ENCODE peak calls at places on chromosomes 7 and 10, in four cellular contexts. U, A, C and F are unnamed samples.

GRCh38 chr7:130390486-130390885 is 10.2 kb downstream of the CPA1 start:
- DNase-seq in U (no peak), A (no peak), C (no peak), F (no peak)

GRCh38 chr10:91198781-91199180 is 21.7 kb upstream of the PCGF5 start:
- DNase-seq in U (no peak), C (no peak), A (no peak), F (no peak)

GRCh38 chr10:12934777-12935176 is 66.7 kb downstream of the CCDC3 start:
- DNase-seq in C (no peak), A (no peak), U (no peak), F (no peak)

GRCh38 chr7:149669121-149669818 is 104.1 kb downstream of the ZNF467 start:
- DNase-seq in U (no peak), A (peak), C (peak), F (no peak)

GRCh38 chr7:10128748-10129147 is 844.9 kb upstream of the PHF14 start:
- DNase-seq in A (no peak), U (no peak), C (peak), F (peak)

GRCh38 chr10:49187950-49188761 is at the start of gene TMEM273:
- DNase-seq in A (no peak), U (no peak), C (peak), F (no peak)

GRCh38 chr7:123096434-123096833 is 100.9 kb upstream of the TAS2R16 start:
- DNase-seq in A (no peak), U (no peak), C (no peak), F (no peak)

GRCh38 chr7:511476-512145 is 8.0 kb downstream of the PDGFA start:
- DNase-seq in U (no peak), A (no peak), C (no peak), F (no peak)

GRCh38 chr7:13185139-13185538 is 497.7 kb downstream of the ARL4A start:
- DNase-seq in C (no peak), A (peak), U (no peak), F (no peak)

GRCh38 chr7:68789597-68789996 is 808.7 kb upstream of the AUTS2 start:
- DNase-seq in C (no peak), U (no peak), A (no peak), F (no peak)

GRCh38 chr10:10977231-10977956 is 40.3 kb upstream of the CELF2 start:
- DNase-seq in A (no peak), C (no peak), U (no peak), F (no peak)

GRCh38 chr7:151491859-151492258 is 27.8 kb downstream of the RHEB start:
- DNase-seq in U (no peak), C (no peak), A (peak), F (no peak)

GRCh38 chr7:130995252-130996081 is 261.5 kb upstream of the KLF14 start:
- DNase-seq in A (no peak), U (no peak), C (no peak), F (no peak)

GRCh38 chr7:101728888-101729883 is 88.2 kb upstream of the CUX1 start:
- DNase-seq in U (no peak), A (peak), C (peak), F (no peak)

GRCh38 chr7:5657901-5658300 is 123.6 kb downstream of the RNF216 start:
- DNase-seq in C (no peak), U (no peak), A (no peak), F (no peak)

GRCh38 chr7:106108988-106109387 is 3.1 kb downstream of the SYPL1 start:
- DNase-seq in C (no peak), A (peak), U (no peak), F (no peak)

GRCh38 chr10:95758351-95759025 is 2.5 kb downstream of the ENTPD1 start:
- DNase-seq in A (no peak), C (peak), U (no peak), F (no peak)

GRCh38 chr7:101066858-101067227 is 18.4 kb upstream of the TRIM56 start:
- DNase-seq in A (no peak), U (no peak), C (no peak), F (no peak)

GRCh38 chr7:114856625-114857024 is 65.3 kb upstream of the MDFIC start:
- DNase-seq in A (no peak), C (no peak), U (no peak), F (no peak)

GRCh38 chr7:36305226-36305625 is 84.4 kb upstream of the ANLN start:
- DNase-seq in A (no peak), U (no peak), C (no peak), F (no peak)
- TF ChIP-seq SP1 in A (no peak), U (no peak), C (no peak), F (no peak)

GRCh38 chr7:95781967-95782586 is 9.7 kb downstream of the DYNC1I1 start:
- DNase-seq in C (no peak), A (no peak), U (no peak), F (no peak)
- TF ChIP-seq ELF4 in C (no peak), A (no peak), U (no peak), F (no peak)

DNA sequence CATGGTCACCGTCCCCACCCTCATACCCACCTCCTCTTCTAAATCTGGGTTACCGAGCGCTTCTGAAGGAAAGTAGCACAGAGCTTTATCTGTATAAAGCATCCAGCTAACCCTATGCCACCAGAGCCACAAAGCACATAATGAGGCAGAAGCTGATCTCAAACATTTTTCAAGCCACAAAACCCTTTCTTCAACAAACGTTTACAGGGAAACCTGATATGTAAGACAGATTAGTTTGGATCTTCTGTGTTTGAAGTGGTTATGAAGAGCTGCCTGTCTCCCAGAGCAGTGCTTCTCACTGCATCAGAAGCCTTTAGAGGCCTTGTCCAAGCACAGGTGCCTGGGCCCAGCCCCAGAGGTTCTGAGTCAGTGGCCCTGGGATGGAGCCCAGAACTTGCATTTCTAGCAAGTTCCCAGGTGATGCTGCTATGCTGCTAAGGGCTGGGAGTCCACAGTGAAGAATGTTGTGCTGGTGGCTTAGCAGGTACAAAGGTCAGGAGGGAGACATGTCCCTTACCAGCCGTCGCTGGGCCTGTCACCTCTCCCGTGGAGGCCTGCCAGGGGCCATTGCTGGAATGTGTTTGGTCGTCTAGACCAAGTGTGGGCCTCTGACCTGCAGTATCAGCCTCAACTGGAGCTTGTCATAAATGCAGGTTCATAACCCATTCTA is 90.4 kb downstream of the TAF3 start:
- DNase-seq in C (no peak), U (no peak), A (peak), F (no peak)
- TF ChIP-seq SP1 in C (no peak), U (no peak), A (no peak), F (no peak)

GRCh38 chr10:416091-416515 is 273.4 kb downstream of the DIP2C start:
- DNase-seq in U (no peak), C (peak), A (peak), F (peak)
- TF ChIP-seq ELF4 in U (no peak), C (no peak), A (no peak), F (no peak)